ENCODE peak calls at places on chromosomes 6 and 20, in four cellular contexts. P is Kasumi-1; N is SK-N-SH; X is Jurkat, Clone E6-1. R is an unnamed sample.

GRCh38 chr6:150565945-150566344 is 33.7 kb upstream of the PLEKHG1 start:
- DNase-seq in P (no peak), N (no peak), X (no peak), R (no peak)

GRCh38 chr20:15836634-15837033 is 736.6 kb downstream of the KIF16B start:
- DNase-seq in P (peak; percentile 7), N (no peak), X (no peak), R (no peak)

GRCh38 chr20:47126709-47127108 is 229.8 kb downstream of the ZMYND8 start:
- DNase-seq in P (no peak), N (no peak), X (no peak), R (no peak)

GRCh38 chr20:31712564-31713311 is 9.9 kb downstream of the BCL2L1 start:
- DNase-seq in P (no peak), N (no peak), X (no peak), R (no peak)

GRCh38 chr6:156175433-156175832 is 601.7 kb upstream of the ARID1B start:
- DNase-seq in P (no peak), N (no peak), X (no peak), R (no peak)

GRCh38 chr6:1958257-1958656 is 287.1 kb downstream of the GMDS start:
- DNase-seq in P (peak; percentile 5), N (no peak), X (peak; percentile 41), R (peak; percentile 61)

GRCh38 chr20:13703265-13703664 is 64.5 kb upstream of the TASP1 start:
- DNase-seq in P (no peak), N (no peak), X (no peak), R (no peak)

GRCh38 chr6:90338409-90338808 is 41.8 kb upstream of the BACH2 start:
- DNase-seq in P (no peak), N (no peak), X (no peak), R (no peak)

GRCh38 chr6:31582230-31582601 is at the start of gene LTB:
- DNase-seq in P (no peak), N (no peak), X (peak; percentile 61), R (peak; percentile 84)

GRCh38 chr20:52974155-52974554 is 2.0 kb downstream of the TSHZ2 start:
- DNase-seq in P (no peak), N (peak; percentile 42), X (no peak), R (no peak)

GRCh38 chr6:79617521-79617941 is 13.6 kb upstream of the SH3BGRL2 start:
- DNase-seq in P (no peak), N (no peak), X (no peak), R (no peak)

GRCh38 chr20:8401491-8401890 is 269.4 kb downstream of the PLCB1 start:
- DNase-seq in P (no peak), N (no peak), X (no peak), R (no peak)

GRCh38 chr6:35034411-35035171 is 106.5 kb downstream of the TCP11 start:
- DNase-seq in P (no peak), N (no peak), X (no peak), R (no peak)

GRCh38 chr20:12152996-12153395 is 235.3 kb downstream of the BTBD3 start:
- DNase-seq in P (no peak), N (no peak), X (no peak), R (no peak)

GRCh38 chr20:48632825-48633619 is 194.8 kb downstream of the PREX1 start:
- DNase-seq in P (no peak), N (peak; percentile 79), X (no peak), R (no peak)

GRCh38 chr6:152270301-152270925 is 366.7 kb downstream of the SYNE1 start:
- DNase-seq in P (no peak), N (no peak), X (no peak), R (no peak)

GRCh38 chr6:56713285-56713684 is 70.6 kb upstream of the DST start:
- DNase-seq in P (no peak), N (no peak), X (no peak), R (no peak)

GRCh38 chr20:58875541-58876134 is 23.1 kb downstream of the GNAS start:
- DNase-seq in P (no peak), N (no peak), X (no peak), R (no peak)

GRCh38 chr6:3906191-3907019 is 57.2 kb downstream of the FAM50B start:
- DNase-seq in P (no peak), N (no peak), X (no peak), R (no peak)

GRCh38 chr6:111759413-111759835 is 113.8 kb downstream of the FYN start:
- DNase-seq in P (no peak), N (no peak), X (no peak), R (no peak)

GRCh38 chr6:166752928-166753721 is 126.1 kb upstream of the RPS6KA2 start:
- DNase-seq in P (no peak), N (no peak), X (no peak), R (no peak)

GRCh38 chr6:43924222-43924702 is 154.3 kb downstream of the VEGFA start:
- DNase-seq in P (no peak), N (peak; percentile 47), X (peak; percentile 64), R (peak; percentile 92)

GRCh38 chr20:40144581-40144980 is 544.5 kb downstream of the MAFB start:
- DNase-seq in P (no peak), N (peak; percentile 29), X (no peak), R (no peak)

GRCh38 chr6:139327038-139327437 is 35.2 kb upstream of the TXLNB start:
- DNase-seq in P (no peak), N (no peak), X (no peak), R (no peak)

GRCh38 chr20:46551508-46552280 is 1.2 kb upstream of the OCSTAMP start:
- DNase-seq in P (no peak), N (no peak), X (no peak), R (no peak)

GRCh38 chr6:97203343-97203742 is 79.7 kb downstream of the MMS22L start:
- DNase-seq in P (no peak), N (peak; percentile 39), X (peak; percentile 81), R (peak; percentile 33)

GRCh38 chr6:137827977-137828815 is 38.9 kb upstream of the TNFAIP3 start:
- DNase-seq in P (no peak), N (no peak), X (no peak), R (no peak)

GRCh38 chr20:63706852-63707557 is 771 bp downstream of the ARFRP1 start:
- DNase-seq in P (no peak), N (peak; percentile 70), X (peak; percentile 65), R (peak; percentile 60)

GRCh38 chr6:168609026-168609685 is 168.2 kb downstream of the SMOC2 start:
- DNase-seq in P (no peak), N (no peak), X (no peak), R (no peak)

GRCh38 chr6:73610444-73611275 is 43.1 kb downstream of the SLC17A5 start:
- DNase-seq in P (peak; percentile 80), N (peak; percentile 42), X (peak; percentile 24), R (no peak)

GRCh38 chr20:62708591-62709536 is at the start of gene NTSR1:
- DNase-seq in P (no peak), N (no peak), X (no peak), R (no peak)

GRCh38 chr20:21373436-21373835 is 23.9 kb downstream of the NKX2-4 start:
- DNase-seq in P (no peak), N (no peak), X (no peak), R (no peak)

GRCh38 chr6:84350397-84350796 is 123.0 kb upstream of the CEP162 start:
- DNase-seq in P (no peak), N (no peak), X (no peak), R (no peak)

GRCh38 chr6:56393615-56394612 is 146.5 kb upstream of the COL21A1 start:
- DNase-seq in P (no peak), N (no peak), X (peak; percentile 16), R (no peak)

GRCh38 chr20:58554541-58554940 is 39.3 kb upstream of the APCDD1L start:
- DNase-seq in P (no peak), N (no peak), X (no peak), R (no peak)

GRCh38 chr6:21922086-21922485 is 328.5 kb downstream of the SOX4 start:
- DNase-seq in P (no peak), N (no peak), X (no peak), R (no peak)

GRCh38 chr6:151440930-151441329 is 11.0 kb downstream of the RMND1 start:
- DNase-seq in P (peak; percentile 36), N (no peak), X (no peak), R (no peak)

GRCh38 chr6:6379573-6379972 is 59.1 kb upstream of the F13A1 start:
- DNase-seq in P (no peak), N (no peak), X (no peak), R (no peak)

R was measured in DND-41.